ENCODE peak calls at places on chromosome X, in five cellular contexts. O, D, L, Z and K are unnamed samples.

GRCh38 chrX:131262738-131263679 is 26.1 kb downstream of the IGSF1 start:
- DNase-seq in L (no peak), D (no peak), O (peak; percentile 37), Z (peak; percentile 61), K (no peak)

GRCh38 chrX:108163333-108164082 is 71.9 kb downstream of the ATG4A start:
- DNase-seq in O (no peak), D (no peak), L (no peak), Z (no peak), K (no peak)

GRCh38 chrX:51894697-51895336 is 1.4 kb downstream of the MAGED1 start:
- DNase-seq in L (peak; percentile 7), O (no peak), Z (peak; percentile 54), D (no peak), K (no peak)

GRCh38 chrX:19879742-19880378 is 7.5 kb downstream of the SH3KBP1 start:
- DNase-seq in Z (no peak), O (no peak), L (no peak), D (no peak), K (no peak)

GRCh38 chrX:18887177-18887820 is 96.6 kb downstream of the PHKA2 start:
- DNase-seq in D (peak; percentile 55), Z (peak; percentile 85), L (no peak), O (no peak), K (no peak)

GRCh38 chrX:18160369-18160768 is 60.3 kb downstream of the BEND2 start:
- DNase-seq in Z (no peak), L (no peak), O (no peak), D (no peak), K (no peak)

GRCh38 chrX:12975999-12976558 is 1.2 kb downstream of the TMSB4X start:
- DNase-seq in D (no peak), O (peak; percentile 55), Z (peak; percentile 70), L (peak; percentile 22), K (no peak)

GRCh38 chrX:134990475-134991473 is at the start of gene SMIM10:
- DNase-seq in Z (peak; percentile 69), O (no peak), D (peak; percentile 8), L (peak; percentile 65), K (no peak)

GRCh38 chrX:52217494-52218160 is 32.9 kb downstream of the MAGED4 start:
- DNase-seq in O (no peak), L (no peak), D (no peak), Z (no peak), K (no peak)

GRCh38 chrX:46991664-46992063 is 79.4 kb downstream of the JADE3 start:
- DNase-seq in D (no peak), L (no peak), O (no peak), Z (no peak), K (no peak)

GRCh38 chrX:36856849-36857248 is 151.3 kb upstream of the FAM47C start:
- DNase-seq in Z (no peak), L (no peak), D (no peak), O (no peak), K (no peak)

GRCh38 chrX:68832101-68832416 is 3.2 kb downstream of the EFNB1 start:
- DNase-seq in Z (no peak), O (no peak), D (no peak), L (no peak), K (no peak)

GRCh38 chrX:108186811-108187210 is 95.2 kb downstream of the ATG4A start:
- DNase-seq in Z (no peak), L (no peak), D (no peak), O (peak; percentile 19), K (no peak)

GRCh38 chrX:25534096-25534495 is 518.3 kb upstream of the ARX start:
- DNase-seq in D (no peak), Z (no peak), O (no peak), L (no peak), K (no peak)

GRCh38 chrX:7270018-7270417 is 122.1 kb upstream of the PUDP start:
- DNase-seq in L (no peak), O (no peak), D (no peak), Z (no peak), K (no peak)

GRCh38 chrX:86806786-86807185 is 658.5 kb downstream of the DACH2 start:
- DNase-seq in L (no peak), Z (no peak), O (no peak), D (no peak), K (no peak)

GRCh38 chrX:150358651-150359050 is 4.5 kb upstream of the MAMLD1 start:
- DNase-seq in D (no peak), L (no peak), O (no peak), Z (no peak), K (no peak)

GRCh38 chrX:104270916-104271512 is 16.3 kb upstream of the ESX1 start:
- DNase-seq in O (peak; percentile 39), L (peak; percentile 8), Z (no peak), D (peak; percentile 33), K (no peak)

GRCh38 chrX:146238173-146238572 is 420.5 kb downstream of the SLITRK2 start:
- DNase-seq in O (no peak), D (no peak), L (no peak), Z (no peak), K (no peak)

GRCh38 chrX:129980540-129981206 is 1.8 kb upstream of the BCORL1 start:
- DNase-seq in D (no peak), L (peak; percentile 10), O (no peak), Z (peak; percentile 77), K (no peak)

GRCh38 chrX:38109042-38109904 is 102.9 kb downstream of the SYTL5 start:
- DNase-seq in Z (no peak), L (no peak), O (no peak), D (no peak), K (no peak)

GRCh38 chrX:13968198-13968597 is 61.5 kb downstream of the GEMIN8 start:
- DNase-seq in D (no peak), L (no peak), O (no peak), Z (no peak), K (no peak)

GRCh38 chrX:37825225-37825842 is 22.0 kb downstream of the DYNLT3 start:
- DNase-seq in Z (no peak), O (peak; percentile 10), L (peak; percentile 60), D (peak; percentile 30), K (no peak)

GRCh38 chrX:9438950-9439494 is 25.8 kb upstream of the TBL1X start:
- DNase-seq in L (no peak), O (no peak), Z (no peak), D (no peak), K (no peak)

GRCh38 chrX:113741744-113742143 is 842.1 kb upstream of the HTR2C start:
- DNase-seq in D (peak; percentile 5), L (no peak), O (no peak), Z (no peak), K (no peak)

GRCh38 chrX:9942086-9942485 is 25.1 kb upstream of the CLDN34 start:
- DNase-seq in Z (no peak), D (no peak), O (no peak), L (no peak), K (no peak)

GRCh38 chrX:2501246-2502102 is 698 bp upstream of the DHRSX start:
- DNase-seq in D (no peak), O (no peak), Z (no peak), L (no peak), K (no peak)

GRCh38 chrX:9184231-9184630 is 150.3 kb upstream of the FAM9B start:
- DNase-seq in Z (no peak), D (no peak), O (no peak), L (no peak), K (no peak)

GRCh38 chrX:15151267-15152196 is 118.4 kb downstream of the ASB9 start:
- DNase-seq in O (no peak), D (no peak), Z (no peak), L (no peak), K (no peak)

GRCh38 chrX:9644335-9644734 is 121.3 kb downstream of the GPR143 start:
- DNase-seq in D (no peak), Z (no peak), O (no peak), L (no peak), K (no peak)

GRCh38 chrX:138287200-138287865 is 424.2 kb downstream of the FGF13 start:
- DNase-seq in O (no peak), D (no peak), Z (no peak), L (no peak), K (no peak)

GRCh38 chrX:8036914-8037313 is 109.7 kb upstream of the PNPLA4 start:
- DNase-seq in L (no peak), Z (no peak), O (no peak), D (no peak), K (no peak)

GRCh38 chrX:81890476-81890875 is 688.6 kb downstream of the SH3BGRL start:
- DNase-seq in Z (no peak), D (no peak), O (no peak), L (no peak), K (no peak)

GRCh38 chrX:2576793-2577192 is 76.0 kb upstream of the DHRSX start:
- DNase-seq in D (no peak), O (peak; percentile 45), Z (no peak), L (no peak), K (no peak)

GRCh38 chrX:1584237-1585011 is 7.0 kb upstream of the AKAP17A start:
- DNase-seq in O (no peak), Z (no peak), D (no peak), L (no peak), K (no peak)

GRCh38 chrX:39753296-39753996 is 344.3 kb downstream of the BCOR start:
- DNase-seq in O (no peak), D (no peak), Z (no peak), L (no peak), K (no peak)
- H3K27ac ChIP-seq in O (peak overlapping the region; percentile 99), D (no peak overlapping the region), Z (no peak overlapping the region), L (no peak overlapping the region), K (no peak overlapping the region)

DNA sequence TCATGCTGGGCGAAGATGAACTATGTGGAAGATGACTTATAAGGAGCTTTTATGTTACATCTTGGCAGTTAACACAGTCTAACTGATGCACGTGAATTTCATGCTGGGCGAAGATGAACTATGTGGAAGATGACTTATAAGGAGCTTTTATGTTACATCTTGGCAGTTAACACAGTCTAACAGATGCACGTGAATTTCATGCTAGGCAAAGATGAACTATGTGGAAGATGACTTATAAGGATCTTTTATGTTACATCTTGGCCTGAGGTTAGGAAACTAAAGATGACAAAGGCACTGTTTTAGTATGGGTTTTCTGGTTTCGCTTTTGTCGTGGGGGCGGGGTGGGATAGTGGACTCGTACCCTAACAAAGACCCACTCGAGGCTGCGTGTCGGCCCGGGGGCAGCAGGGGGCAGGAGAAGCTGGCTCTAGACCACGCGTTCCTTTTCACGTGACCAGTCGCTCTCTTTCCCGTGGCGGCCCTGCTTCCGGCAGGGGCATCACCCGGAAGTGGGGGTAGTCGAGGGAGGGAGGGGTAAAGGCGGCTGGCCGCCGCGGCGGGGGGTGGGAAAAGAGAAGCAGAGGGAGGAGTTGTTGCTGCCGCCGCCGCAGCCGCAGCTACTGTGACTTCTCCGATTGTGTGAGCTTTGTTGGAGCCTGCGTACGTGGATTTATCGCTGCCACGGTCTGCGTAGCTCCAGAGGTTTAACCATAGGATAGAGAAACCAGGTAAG is at the start of gene ATP7A:
- DNase-seq in D (peak; percentile 81), Z (peak; percentile 92), L (peak; percentile 75), O (peak; percentile 95), K (peak; percentile 37)
- TF ChIP-seq POLR2A in D (peak; percentile 60), Z (peak; percentile 28), L (no peak), O (peak; percentile 39), K (no peak)

DNA sequence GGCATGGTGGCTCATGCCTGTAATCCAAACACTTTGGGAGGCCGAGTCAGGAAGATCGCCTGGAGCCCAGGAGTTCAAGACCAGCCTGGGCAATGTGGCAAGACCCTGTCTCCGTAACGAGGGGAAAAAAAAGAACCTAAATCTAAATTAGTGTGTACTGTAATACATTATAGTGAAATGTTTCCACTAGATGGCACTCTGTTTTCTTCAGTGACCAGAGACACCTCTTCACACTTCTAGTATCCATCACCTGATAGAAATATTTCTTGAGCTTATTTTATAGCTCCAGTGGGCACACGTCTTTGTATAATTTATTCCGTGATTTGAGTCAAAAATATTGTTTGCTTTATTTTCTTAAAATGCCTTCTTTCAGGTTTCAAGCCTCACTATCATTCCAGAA is 600.9 kb upstream of the DIPK2B start:
- DNase-seq in D (no peak), Z (no peak), L (no peak), O (no peak), K (no peak)
- H3K4me1 ChIP-seq in D (no peaks in the 10 kb centered on the region), Z (no peaks in the 10 kb centered on the region), L (no peaks in the 10 kb centered on the region), O (peaks cover 90% of the 10 kb centered on the region), K (peaks cover 60% of the 10 kb centered on the region)

GRCh38 chrX:72120798-72121197 is 10.9 kb downstream of the RTL5 start:
- DNase-seq in D (no peak), O (no peak), L (no peak), Z (no peak), K (no peak)
- H3K27ac ChIP-seq in D (no peak overlapping the region), O (no peak overlapping the region), L (peak overlapping the region; percentile 77), Z (no peak overlapping the region), K (peak overlapping the region; percentile 77)